ENCODE peak calls at places on chromosomes 2 and 18, in four cellular contexts. B is CD4-positive, alpha-beta T cell; D is NAMALWA; G is astrocyte of the spinal cord. H is an unnamed sample.

GRCh38 chr2:144014108-144014507 is 505.8 kb downstream of the ZEB2 start:
- DNase-seq in B (no peak), D (no peak), G (peak; percentile 3), H (no peak)

GRCh38 chr2:184644685-184645084 is 46.4 kb downstream of the ZNF804A start:
- DNase-seq in B (no peak), D (peak; percentile 44), G (peak; percentile 31), H (no peak)

GRCh38 chr2:10222-10875 is 36.0 kb downstream of the FAM110C start:
- DNase-seq in B (no peak), D (peak; percentile 21), G (peak; percentile 3), H (peak; percentile 2)

GRCh38 chr2:233832869-233833812 is 21.2 kb downstream of the HJURP start:
- DNase-seq in B (no peak), D (peak; percentile 65), G (peak; percentile 49), H (peak; percentile 38)

GRCh38 chr2:168320267-168320666 is 72.9 kb upstream of the STK39 start:
- DNase-seq in B (no peak), D (no peak), G (no peak), H (no peak)

GRCh38 chr2:41152318-41152717 is 700.4 kb upstream of the SLC8A1 start:
- DNase-seq in B (no peak), D (no peak), G (no peak), H (no peak)

GRCh38 chr2:120566331-120567035 is 169.2 kb upstream of the GLI2 start:
- DNase-seq in B (no peak), D (no peak), G (peak; percentile 96), H (no peak)

GRCh38 chr18:55485666-55486065 is 102.3 kb downstream of the TCF4 start:
- DNase-seq in B (no peak), D (no peak), G (peak; percentile 79), H (no peak)

GRCh38 chr2:198930170-198930569 is 527.6 kb downstream of the SATB2 start:
- DNase-seq in B (no peak), D (peak; percentile 24), G (no peak), H (peak; percentile 25)

GRCh38 chr2:239553376-239554000 is 152.7 kb upstream of the HDAC4 start:
- DNase-seq in B (no peak), D (no peak), G (no peak), H (no peak)

GRCh38 chr18:6746386-6746960 is 17.0 kb downstream of the ARHGAP28 start:
- DNase-seq in B (no peak), D (no peak), G (peak; percentile 71), H (no peak)

GRCh38 chr2:162382283-162382682 is 38.4 kb downstream of the GCA start:
- DNase-seq in B (no peak), D (no peak), G (peak; percentile 41), H (no peak)

GRCh38 chr2:95032868-95033603 is 7.5 kb downstream of the MAL start:
- DNase-seq in B (no peak), D (no peak), G (no peak), H (no peak)

GRCh38 chr2:232385660-232386489 is 7.3 kb downstream of the ALPP start:
- DNase-seq in B (no peak), D (no peak), G (peak; percentile 76), H (no peak)

GRCh38 chr2:234632527-234633391 is 135.9 kb upstream of the ARL4C start:
- DNase-seq in B (no peak), D (no peak), G (peak; percentile 94), H (no peak)

GRCh38 chr18:35406666-35407065 is 29.5 kb upstream of the ZNF396 start:
- DNase-seq in B (no peak), D (no peak), G (no peak), H (no peak)

H was measured in OCI-LY7.